ENCODE peak calls at places on chromosome 16, in nine cellular contexts. One of them, this sample, is unnamed.

GRCh38 chr16:67460168-67460567 is 20.8 kb downstream of the ATP6V0D1 start:
- DNase-seq in uterus: peak; percentile 60
- DNase-seq in choroid plexus epithelial cell: no peak
- DNase-seq in EL: no peak
- DNase-seq in HTR-8/SVneo: no peak
- DNase-seq in activated CD4-positive, CD25-positive, alpha-beta regulatory T cell: no peak
- DNase-seq in coronary artery: no peak
- DNase-seq in NCI-H1092: no peak
- DNase-seq in globus pallidus: no peak
- DNase-seq in this sample: no peak

GRCh38 chr16:12449795-12450194 is 353.9 kb downstream of the CPPED1 start:
- DNase-seq in uterus: no peak
- DNase-seq in choroid plexus epithelial cell: peak; percentile 8
- DNase-seq in EL: peak; percentile 2
- DNase-seq in HTR-8/SVneo: no peak
- DNase-seq in activated CD4-positive, CD25-positive, alpha-beta regulatory T cell: no peak
- DNase-seq in coronary artery: no peak
- DNase-seq in NCI-H1092: no peak
- DNase-seq in globus pallidus: no peak
- DNase-seq in this sample: no peak

GRCh38 chr16:57966133-57966805 is 4.7 kb downstream of the CNGB1 start:
- DNase-seq in uterus: no peak
- DNase-seq in choroid plexus epithelial cell: peak; percentile 16
- DNase-seq in EL: no peak
- DNase-seq in HTR-8/SVneo: no peak
- DNase-seq in activated CD4-positive, CD25-positive, alpha-beta regulatory T cell: no peak
- DNase-seq in coronary artery: no peak
- DNase-seq in NCI-H1092: no peak
- DNase-seq in globus pallidus: no peak
- DNase-seq in this sample: no peak

GRCh38 chr16:67431805-67432476 is 1.0 kb downstream of the HSD11B2 start:
- DNase-seq in uterus: no peak
- DNase-seq in choroid plexus epithelial cell: no peak
- DNase-seq in EL: no peak
- DNase-seq in HTR-8/SVneo: no peak
- DNase-seq in activated CD4-positive, CD25-positive, alpha-beta regulatory T cell: no peak
- DNase-seq in coronary artery: no peak
- DNase-seq in NCI-H1092: peak; percentile 51
- DNase-seq in globus pallidus: no peak
- DNase-seq in this sample: no peak

GRCh38 chr16:77299395-77299794 is 100.2 kb downstream of the SYCE1L start:
- DNase-seq in uterus: no peak
- DNase-seq in choroid plexus epithelial cell: no peak
- DNase-seq in EL: no peak
- DNase-seq in HTR-8/SVneo: no peak
- DNase-seq in activated CD4-positive, CD25-positive, alpha-beta regulatory T cell: no peak
- DNase-seq in coronary artery: no peak
- DNase-seq in NCI-H1092: no peak
- DNase-seq in globus pallidus: no peak
- DNase-seq in this sample: no peak

GRCh38 chr16:54289242-54290051 is 2.9 kb upstream of the IRX3 start:
- DNase-seq in uterus: no peak
- DNase-seq in choroid plexus epithelial cell: no peak
- DNase-seq in EL: no peak
- DNase-seq in HTR-8/SVneo: no peak
- DNase-seq in activated CD4-positive, CD25-positive, alpha-beta regulatory T cell: no peak
- DNase-seq in coronary artery: no peak
- DNase-seq in NCI-H1092: no peak
- DNase-seq in globus pallidus: no peak
- DNase-seq in this sample: no peak

GRCh38 chr16:53282328-53282727 is 151.9 kb upstream of the RBL2 start:
- DNase-seq in uterus: no peak
- DNase-seq in choroid plexus epithelial cell: no peak
- DNase-seq in EL: no peak
- DNase-seq in HTR-8/SVneo: no peak
- DNase-seq in activated CD4-positive, CD25-positive, alpha-beta regulatory T cell: no peak
- DNase-seq in coronary artery: no peak
- DNase-seq in NCI-H1092: no peak
- DNase-seq in globus pallidus: no peak
- DNase-seq in this sample: no peak

GRCh38 chr16:1537138-1537577 is 3.7 kb downstream of the TMEM204 start:
- DNase-seq in uterus: no peak
- DNase-seq in choroid plexus epithelial cell: no peak
- DNase-seq in EL: no peak
- DNase-seq in HTR-8/SVneo: no peak
- DNase-seq in activated CD4-positive, CD25-positive, alpha-beta regulatory T cell: no peak
- DNase-seq in coronary artery: no peak
- DNase-seq in NCI-H1092: no peak
- DNase-seq in globus pallidus: no peak
- DNase-seq in this sample: no peak

GRCh38 chr16:11682655-11683096 is 14.4 kb downstream of the SNN start:
- DNase-seq in uterus: no peak
- DNase-seq in choroid plexus epithelial cell: peak; percentile 94
- DNase-seq in EL: peak; percentile 94
- DNase-seq in HTR-8/SVneo: peak; percentile 36
- DNase-seq in activated CD4-positive, CD25-positive, alpha-beta regulatory T cell: no peak
- DNase-seq in coronary artery: no peak
- DNase-seq in NCI-H1092: no peak
- DNase-seq in globus pallidus: no peak
- DNase-seq in this sample: no peak

GRCh38 chr16:48156790-48157209 is 1.0 kb upstream of the ABCC12 start:
- DNase-seq in uterus: peak; percentile 62
- DNase-seq in choroid plexus epithelial cell: peak; percentile 87
- DNase-seq in EL: peak; percentile 67
- DNase-seq in HTR-8/SVneo: peak; percentile 63
- DNase-seq in activated CD4-positive, CD25-positive, alpha-beta regulatory T cell: peak; percentile 64
- DNase-seq in coronary artery: no peak
- DNase-seq in NCI-H1092: peak; percentile 29
- DNase-seq in globus pallidus: peak; percentile 37
- DNase-seq in this sample: peak; percentile 86

This sample was measured in ureter.